ENCODE peak calls at places on chromosomes 13 and 19, in five cellular contexts. O is stomach, Q is PC-9, N is fibroblast of lung, B is aorta. M is an unnamed sample. For H3K4me1, the result is how much of the 10 kb centered on the place peaks cover.

GRCh38 chr13:51058461-51059167 is 52.5 kb downstream of the C13orf42 start:
- DNase-seq in O (no peak), Q (no peak), N (no peak), B (no peak), M (no peak)

GRCh38 chr13:111410232-111411021 is 90.0 kb downstream of the TEX29 start:
- DNase-seq in O (no peak), Q (no peak), N (no peak), B (no peak), M (no peak)

GRCh38 chr13:99384468-99384867 is 77.3 kb upstream of the GPR183 start:
- DNase-seq in O (no peak), Q (no peak), N (no peak), B (no peak), M (no peak)

GRCh38 chr19:16259385-16260159 is 61.9 kb downstream of the AP1M1 start:
- DNase-seq in O (no peak), Q (no peak), N (no peak), B (no peak), M (no peak)

GRCh38 chr19:33186431-33186830 is 7.7 kb upstream of the LRP3 start:
- DNase-seq in O (no peak), Q (no peak), N (no peak), B (peak), M (no peak)

GRCh38 chr19:4539697-4540581 is at the start of gene LRG1:
- DNase-seq in O (peak), Q (peak), N (no peak), B (peak), M (peak)

GRCh38 chr13:44837250-44837649 is 152.0 kb downstream of the NUFIP1 start:
- DNase-seq in O (no peak), Q (no peak), N (peak), B (no peak), M (no peak)

GRCh38 chr19:7533281-7533819 is 2.2 kb upstream of the PNPLA6 start:
- DNase-seq in O (peak), Q (no peak), N (peak), B (peak), M (peak)

GRCh38 chr13:37417042-37417441 is 181.5 kb downstream of the POSTN start:
- DNase-seq in O (no peak), Q (no peak), N (peak), B (no peak), M (no peak)

GRCh38 chr13:112943309-112944125 is 25.5 kb upstream of the MCF2L start:
- DNase-seq in O (peak), Q (peak), N (peak), B (peak), M (no peak)

GRCh38 chr13:104592127-104592526 is 1525.9 kb upstream of the SLC10A2 start:
- DNase-seq in O (no peak), Q (no peak), N (peak), B (no peak), M (peak)

GRCh38 chr19:11964858-11965645 is at the start of gene ZNF763:
- DNase-seq in O (peak), Q (no peak), N (peak), B (peak), M (peak)

GRCh38 chr13:28358673-28359072 is 136.3 kb downstream of the FLT1 start:
- DNase-seq in O (no peak), Q (no peak), N (no peak), B (no peak), M (no peak)

GRCh38 chr19:7267792-7268736 is 26.1 kb downstream of the INSR start:
- DNase-seq in O (no peak), Q (peak), N (no peak), B (peak), M (peak)

GRCh38 chr13:48775804-48776203 is 122.1 kb downstream of the CYSLTR2 start:
- DNase-seq in O (no peak), Q (no peak), N (peak), B (no peak), M (peak)

GRCh38 chr19:41595258-41595889 is 19.4 kb downstream of the CEACAM21 start:
- DNase-seq in O (peak), Q (peak), N (peak), B (peak), M (peak)

GRCh38 chr13:105202384-105202783 is 1333.1 kb downstream of the EFNB2 start:
- DNase-seq in O (no peak), Q (no peak), N (peak), B (no peak), M (peak)

GRCh38 chr19:12730054-12730453 is 4.4 kb downstream of the TRIR start:
- DNase-seq in O (no peak), Q (no peak), N (no peak), B (no peak), M (no peak)

GRCh38 chr19:46886546-46887239 is 25.9 kb downstream of the ARHGAP35 start:
- DNase-seq in O (no peak), Q (no peak), N (no peak), B (no peak), M (no peak)

GRCh38 chr19:19866599-19867248 is 1.0 kb downstream of the ZNF253 start:
- DNase-seq in O (no peak), Q (no peak), N (peak), B (no peak), M (peak)

DNA sequence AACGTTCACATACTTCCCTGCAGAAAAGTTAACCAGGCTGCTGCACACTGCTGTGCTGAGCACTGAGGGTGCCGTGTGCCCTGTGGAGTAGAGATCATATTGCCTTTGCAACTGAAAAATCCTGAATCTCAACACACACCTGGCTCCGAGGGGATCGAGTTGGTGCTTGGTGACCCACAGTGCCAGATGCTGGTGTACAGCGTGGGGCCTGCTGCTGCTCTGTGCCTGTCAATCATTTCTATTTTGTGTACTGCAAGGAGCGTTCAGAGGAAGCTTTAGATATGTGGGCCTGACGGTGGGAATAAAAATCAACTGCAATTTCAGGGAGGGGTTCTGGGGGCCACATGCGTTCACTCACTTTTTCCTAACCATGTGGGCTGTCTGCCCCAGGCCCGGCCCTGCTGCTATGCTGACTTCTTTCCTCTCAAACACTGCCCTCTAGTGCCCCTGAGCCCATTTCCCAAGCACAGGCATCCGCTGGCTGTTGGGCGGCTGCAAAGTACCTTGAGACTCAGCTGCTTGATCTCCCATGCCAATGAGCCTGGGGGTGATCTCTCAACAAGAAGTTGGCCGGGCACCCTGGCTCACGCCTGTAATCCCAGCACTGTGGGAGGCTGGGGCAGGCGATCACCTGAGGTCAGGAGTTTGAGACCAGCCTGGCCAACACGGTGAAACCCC is 9.7 kb upstream of the LENG8 start:
- DNase-seq in O (peak), Q (peak), N (peak), B (peak), M (peak)
- H3K27ac ChIP-seq in O (no peak), Q (no peak), N (no peak), B (no peak), M (no peak)

GRCh38 chr19:44800461-44800860 is 8.4 kb upstream of the BCAM start:
- DNase-seq in O (peak), Q (peak), N (peak), B (peak), M (peak)
- H3K4me1 ChIP-seq in O (under half), Q (under half), N (under half), B (under half), M (under half)

DNA sequence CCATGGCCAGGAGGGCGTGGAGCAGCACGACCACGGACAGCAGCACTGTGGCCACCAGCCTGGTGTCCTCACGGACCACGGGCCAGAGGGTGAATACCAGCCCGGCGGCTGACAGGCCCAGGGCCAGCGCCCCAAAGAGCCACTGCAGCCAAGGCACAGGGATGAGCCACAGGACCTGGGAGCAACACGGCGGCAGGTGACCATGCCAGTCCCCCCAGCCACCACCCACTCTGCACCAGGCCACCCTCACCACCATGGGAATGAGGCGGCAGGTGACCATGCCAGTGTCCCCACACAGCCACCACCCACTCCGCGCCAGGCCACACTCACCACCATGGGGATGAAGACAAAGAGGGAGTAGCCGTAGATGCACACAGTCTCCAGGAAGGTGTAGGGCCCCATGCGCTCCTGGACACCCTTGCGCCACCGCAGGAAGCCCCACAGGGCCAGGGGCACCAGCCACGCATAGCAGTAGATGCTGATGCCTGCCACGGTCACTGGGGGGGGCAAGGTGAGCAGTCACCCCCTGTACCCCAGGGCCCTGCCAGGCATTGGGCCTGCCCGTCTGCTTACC is 4.8 kb downstream of the YIPF2 start:
- DNase-seq in O (no peak), Q (peak), N (no peak), B (no peak), M (no peak)
- H3K27ac ChIP-seq in O (no peak), Q (no peak), N (no peak), B (no peak), M (no peak)

GRCh38 chr13:40483601-40484000 is 182.8 kb downstream of the FOXO1 start:
- DNase-seq in O (no peak), Q (no peak), N (no peak), B (no peak), M (no peak)
- H3K4me1 ChIP-seq in O (under half), Q (under half), N (under half), B (under half), M (under half)

GRCh38 chr13:46386996-46387851 is at the start of gene RUBCNL:
- DNase-seq in O (no peak), Q (no peak), N (peak), B (peak), M (peak)

GRCh38 chr13:46388846-46389245 is 1.8 kb upstream of the RUBCNL start:
- DNase-seq in O (no peak), Q (no peak), N (no peak), B (no peak), M (no peak)

GRCh38 chr13:46388308-46388707 is 1.3 kb upstream of the RUBCNL start:
- DNase-seq in O (no peak), Q (no peak), N (no peak), B (no peak), M (no peak)

GRCh38 chr13:46389985-46390384 is 2.9 kb upstream of the RUBCNL start:
- DNase-seq in O (no peak), Q (no peak), N (peak), B (no peak), M (no peak)

DNA sequence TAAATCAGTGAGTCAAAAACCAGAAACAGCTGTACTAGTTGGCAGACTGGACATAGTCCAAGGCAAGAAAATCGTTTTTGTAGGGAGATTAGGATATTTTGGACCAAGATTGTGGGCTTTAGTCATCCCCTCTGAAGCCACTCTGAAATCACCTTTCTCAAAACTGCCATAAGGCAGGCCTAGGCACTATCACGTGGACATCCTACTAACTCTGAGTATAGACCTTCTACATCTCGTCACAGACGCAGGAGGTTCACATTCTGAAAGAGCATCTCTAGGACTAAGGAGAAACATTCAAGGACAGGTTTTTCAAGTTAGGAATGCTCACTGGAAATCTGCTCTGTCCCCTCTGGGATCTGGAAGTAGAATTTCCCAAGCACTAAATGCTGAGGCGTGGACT is 2.4 kb upstream of the RUBCNL start:
- DNase-seq in O (no peak), Q (no peak), N (no peak), B (no peak), M (no peak)
- H3K27ac ChIP-seq in O (peak), Q (no peak), N (no peak), B (no peak), M (no peak)

GRCh38 chr19:1173160-1173844 is 766 bp downstream of the SBNO2 start:
- DNase-seq in O (no peak), Q (peak), N (no peak), B (no peak), M (no peak)
- H3K4me1 ChIP-seq in O (half or more), Q (half or more), N (under half), B (under half), M (under half)

GRCh38 chr13:31199527-31199848 is 287 bp upstream of the B3GLCT start:
- DNase-seq in O (no peak), Q (no peak), N (no peak), B (no peak), M (no peak)
- H3K27ac ChIP-seq in O (peak), Q (no peak), N (no peak), B (no peak), M (no peak)

GRCh38 chr19:344625-345319 is at the start of gene MIER2:
- DNase-seq in O (peak), Q (peak), N (peak), B (peak), M (peak)
- H3K4me1 ChIP-seq in O (under half), Q (under half), N (under half), B (under half), M (under half)

GRCh38 chr13:22861958-22862466 is 318.8 kb upstream of the SGCG start:
- DNase-seq in O (no peak), Q (no peak), N (no peak), B (no peak), M (no peak)
- H3K27ac ChIP-seq in O (no peak), Q (no peak), N (no peak), B (no peak), M (no peak)

GRCh38 chr19:1905863-1906375 is 720 bp downstream of the ADAT3 start:
- DNase-seq in O (no peak), Q (no peak), N (no peak), B (no peak), M (no peak)

GRCh38 chr19:1905071-1905862 is at the start of the genes ADAT3 and SCAMP4:
- DNase-seq in O (peak), Q (peak), N (peak), B (peak), M (peak)

GRCh38 chr19:1904385-1905070 is 671 bp upstream of the ADAT3 start:
- DNase-seq in O (peak), Q (peak), N (no peak), B (peak), M (peak)

GRCh38 chr19:1906985-1907562 is 1.9 kb downstream of the ADAT3 start:
- DNase-seq in O (no peak), Q (no peak), N (no peak), B (no peak), M (no peak)

GRCh38 chr19:1901940-1902404 is 3.2 kb upstream of the ADAT3 start:
- DNase-seq in O (peak), Q (no peak), N (peak), B (peak), M (peak)
- H3K4me1 ChIP-seq in O (under half), Q (under half), N (under half), B (under half), M (under half)